ENCODE peak calls at places on chromosomes 5 and 9, in four cellular contexts. One of them, this sample, is unnamed.

GRCh38 chr9:38641985-38642864 is 21.8 kb upstream of the ANKRD18A start:
- DNase-seq in A549: peak
- DNase-seq in GM12878: no peak
- DNase-seq in IMR-90: peak
- DNase-seq in this sample: no peak

GRCh38 chr5:43729846-43730478 is 127.0 kb downstream of the NNT start:
- DNase-seq in IMR-90: peak
- DNase-seq in A549: no peak
- DNase-seq in GM12878: no peak
- DNase-seq in this sample: no peak

GRCh38 chr9:70256123-70256551 is 2.6 kb upstream of the SMC5 start:
- DNase-seq in IMR-90: peak
- DNase-seq in GM12878: no peak
- DNase-seq in A549: no peak
- DNase-seq in this sample: peak

GRCh38 chr5:74149395-74149794 is 491.1 kb downstream of the ENC1 start:
- DNase-seq in A549: no peak
- DNase-seq in GM12878: no peak
- DNase-seq in IMR-90: peak
- DNase-seq in this sample: no peak

GRCh38 chr5:158609729-158610128 is 490.0 kb downstream of the EBF1 start:
- DNase-seq in A549: no peak
- DNase-seq in IMR-90: no peak
- DNase-seq in GM12878: no peak
- DNase-seq in this sample: no peak

GRCh38 chr5:102511666-102512065 is 12.9 kb upstream of the SLCO6A1 start:
- DNase-seq in GM12878: no peak
- DNase-seq in A549: no peak
- DNase-seq in IMR-90: no peak
- DNase-seq in this sample: no peak

GRCh38 chr5:125349432-125349831 is 603.0 kb upstream of the ZNF608 start:
- DNase-seq in IMR-90: peak
- DNase-seq in GM12878: no peak
- DNase-seq in A549: no peak
- DNase-seq in this sample: no peak

GRCh38 chr9:98603821-98604383 is 104.8 kb downstream of the GABBR2 start:
- DNase-seq in A549: no peak
- DNase-seq in IMR-90: peak
- DNase-seq in GM12878: no peak
- DNase-seq in this sample: no peak

GRCh38 chr9:133258061-133259015 is 16.7 kb downstream of the ABO start:
- DNase-seq in A549: no peak
- DNase-seq in IMR-90: no peak
- DNase-seq in GM12878: no peak
- DNase-seq in this sample: peak

GRCh38 chr5:170221319-170221718 is 11.5 kb upstream of the C5orf58 start:
- DNase-seq in IMR-90: peak
- DNase-seq in A549: no peak
- DNase-seq in GM12878: no peak
- DNase-seq in this sample: no peak

GRCh38 chr5:158120760-158121159 is 261.8 kb upstream of the CLINT1 start:
- DNase-seq in IMR-90: no peak
- DNase-seq in GM12878: no peak
- DNase-seq in A549: no peak
- DNase-seq in this sample: no peak

DNA sequence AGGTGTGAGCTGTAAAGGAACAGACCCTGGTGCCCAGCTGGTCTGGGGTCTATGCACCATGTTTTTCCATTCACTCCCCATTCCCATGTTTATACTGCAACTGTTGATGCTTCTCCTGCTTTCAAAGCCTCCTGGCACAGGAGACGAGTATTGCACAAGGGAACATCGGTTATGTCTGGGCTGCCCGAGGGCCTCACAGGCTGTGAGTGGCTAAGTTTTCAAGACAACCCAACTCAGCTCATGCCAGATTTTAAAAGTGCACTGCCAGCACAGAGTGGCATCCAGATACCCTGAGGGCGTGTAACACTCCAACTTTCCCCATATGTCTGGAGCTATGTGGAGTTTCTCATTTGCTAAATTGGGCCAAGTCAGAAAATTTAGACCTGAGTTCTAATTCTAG is 72.9 kb downstream of the FEM1C start:
- DNase-seq in IMR-90: no peak
- DNase-seq in GM12878: no peak
- DNase-seq in A549: no peak
- DNase-seq in this sample: no peak
- TF ChIP-seq ELK1 in IMR-90: no peak
- TF ChIP-seq ELK1 in GM12878: no peak
- TF ChIP-seq ELK1 in A549: no peak
- TF ChIP-seq ELK1 in this sample: no peak

GRCh38 chr9:5448461-5448860 is 1.9 kb upstream of the CD274 start:
- DNase-seq in GM12878: no peak
- DNase-seq in IMR-90: no peak
- DNase-seq in A549: no peak
- DNase-seq in this sample: no peak

GRCh38 chr9:5443845-5444244 is 6.1 kb upstream of the PLGRKT start:
- DNase-seq in A549: no peak
- DNase-seq in IMR-90: no peak
- DNase-seq in GM12878: no peak
- DNase-seq in this sample: no peak

GRCh38 chr9:5447337-5447736 is 3.0 kb upstream of the CD274 start:
- DNase-seq in IMR-90: no peak
- DNase-seq in A549: no peak
- DNase-seq in GM12878: no peak
- DNase-seq in this sample: no peak

GRCh38 chr9:5448016-5448415 is 2.3 kb upstream of the CD274 start:
- DNase-seq in GM12878: no peak
- DNase-seq in A549: no peak
- DNase-seq in IMR-90: no peak
- DNase-seq in this sample: no peak

GRCh38 chr9:5446451-5447236 is 3.7 kb upstream of the CD274 start:
- DNase-seq in A549: no peak
- DNase-seq in GM12878: no peak
- DNase-seq in IMR-90: peak
- DNase-seq in this sample: no peak
- TF ChIP-seq ELK1 in A549: no peak
- TF ChIP-seq ELK1 in GM12878: no peak
- TF ChIP-seq ELK1 in IMR-90: no peak
- TF ChIP-seq ELK1 in this sample: no peak

DNA sequence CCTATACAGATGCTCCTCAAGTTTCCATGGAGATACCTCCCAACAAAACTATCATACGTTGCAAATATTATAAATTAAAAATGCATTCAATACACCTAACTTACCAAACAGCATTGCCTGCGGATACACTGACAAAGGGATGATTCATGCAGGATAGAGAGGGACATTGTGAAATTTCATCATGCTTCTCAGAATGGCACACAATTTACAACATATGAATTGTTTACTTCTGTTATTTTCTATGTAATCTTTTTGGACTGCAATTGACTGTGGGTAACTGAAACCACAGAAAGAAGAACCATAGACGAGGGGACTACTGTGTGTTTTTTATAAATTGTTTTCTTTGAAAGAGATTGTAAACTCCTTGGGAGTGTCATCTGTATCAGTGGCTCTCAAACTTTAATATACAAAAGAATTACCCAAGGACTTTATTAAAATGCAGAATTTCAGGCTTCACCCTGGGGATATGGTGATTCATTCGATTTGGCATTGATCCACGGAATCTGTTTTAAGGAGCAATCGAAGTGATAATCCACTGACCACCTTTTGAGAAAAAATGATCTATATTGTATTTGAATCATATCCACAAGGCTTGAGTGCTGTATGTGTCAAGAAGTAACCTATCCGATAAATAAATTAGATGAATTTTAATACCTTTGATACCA is 146.4 kb downstream of the SGCD start:
- DNase-seq in A549: no peak
- DNase-seq in IMR-90: peak
- DNase-seq in GM12878: no peak
- DNase-seq in this sample: no peak
- TF ChIP-seq ELK1 in A549: no peak
- TF ChIP-seq ELK1 in IMR-90: no peak
- TF ChIP-seq ELK1 in GM12878: no peak
- TF ChIP-seq ELK1 in this sample: no peak

GRCh38 chr9:96884443-96884842 is 30.1 kb upstream of the ZNF782 start:
- DNase-seq in GM12878: no peak
- DNase-seq in A549: peak
- DNase-seq in IMR-90: peak
- DNase-seq in this sample: peak
- TF ChIP-seq ELK1 in GM12878: no peak
- TF ChIP-seq ELK1 in A549: no peak
- TF ChIP-seq ELK1 in IMR-90: no peak
- TF ChIP-seq ELK1 in this sample: no peak

GRCh38 chr5:130773813-130774212 is 391.2 kb downstream of the HINT1 start:
- DNase-seq in GM12878: no peak
- DNase-seq in IMR-90: no peak
- DNase-seq in A549: peak
- DNase-seq in this sample: no peak
- TF ChIP-seq ELK1 in GM12878: no peak
- TF ChIP-seq ELK1 in IMR-90: no peak
- TF ChIP-seq ELK1 in A549: no peak
- TF ChIP-seq ELK1 in this sample: no peak

DNA sequence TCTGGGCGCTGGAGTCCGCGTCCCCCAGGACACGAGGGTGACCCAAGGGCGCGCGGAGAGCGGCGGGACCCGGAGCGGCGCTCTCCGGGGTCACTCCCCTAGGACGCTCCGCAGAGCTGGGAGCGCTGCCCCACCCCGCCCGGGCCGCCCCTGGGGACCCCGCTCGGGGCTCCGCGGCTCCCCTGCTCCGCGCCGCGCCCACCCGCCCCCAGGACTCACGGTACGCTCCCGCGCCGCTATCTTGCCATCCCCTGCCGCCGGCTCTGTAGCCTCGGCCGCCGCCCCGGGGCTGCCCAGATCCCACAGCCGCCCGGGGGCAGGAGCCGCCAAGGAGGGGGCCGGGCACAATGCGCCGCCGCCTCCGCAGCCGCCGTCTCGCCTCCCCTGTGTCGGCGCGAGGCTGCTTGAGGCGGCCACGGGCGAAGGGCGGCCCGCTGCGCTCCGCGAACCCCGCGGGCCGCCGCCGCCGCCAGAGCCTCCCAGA is 289 bp downstream of the LIFR start:
- DNase-seq in A549: peak
- DNase-seq in IMR-90: no peak
- DNase-seq in GM12878: no peak
- DNase-seq in this sample: no peak
- TF ChIP-seq ELK1 in A549: no peak
- TF ChIP-seq ELK1 in IMR-90: no peak
- TF ChIP-seq ELK1 in GM12878: no peak
- TF ChIP-seq ELK1 in this sample: no peak

GRCh38 chr5:154329519-154329918 is 116.3 kb upstream of the SAP30L start:
- DNase-seq in GM12878: no peak
- DNase-seq in IMR-90: no peak
- DNase-seq in A549: no peak
- DNase-seq in this sample: no peak

GRCh38 chr5:154331267-154331666 is 114.5 kb upstream of the SAP30L start:
- DNase-seq in A549: no peak
- DNase-seq in GM12878: no peak
- DNase-seq in IMR-90: no peak
- DNase-seq in this sample: no peak

GRCh38 chr5:154329062-154329461 is 116.7 kb upstream of the SAP30L start:
- DNase-seq in A549: no peak
- DNase-seq in IMR-90: no peak
- DNase-seq in GM12878: no peak
- DNase-seq in this sample: no peak

GRCh38 chr5:154331924-154332323 is 113.9 kb upstream of the SAP30L start:
- DNase-seq in GM12878: no peak
- DNase-seq in IMR-90: no peak
- DNase-seq in A549: no peak
- DNase-seq in this sample: no peak

DNA sequence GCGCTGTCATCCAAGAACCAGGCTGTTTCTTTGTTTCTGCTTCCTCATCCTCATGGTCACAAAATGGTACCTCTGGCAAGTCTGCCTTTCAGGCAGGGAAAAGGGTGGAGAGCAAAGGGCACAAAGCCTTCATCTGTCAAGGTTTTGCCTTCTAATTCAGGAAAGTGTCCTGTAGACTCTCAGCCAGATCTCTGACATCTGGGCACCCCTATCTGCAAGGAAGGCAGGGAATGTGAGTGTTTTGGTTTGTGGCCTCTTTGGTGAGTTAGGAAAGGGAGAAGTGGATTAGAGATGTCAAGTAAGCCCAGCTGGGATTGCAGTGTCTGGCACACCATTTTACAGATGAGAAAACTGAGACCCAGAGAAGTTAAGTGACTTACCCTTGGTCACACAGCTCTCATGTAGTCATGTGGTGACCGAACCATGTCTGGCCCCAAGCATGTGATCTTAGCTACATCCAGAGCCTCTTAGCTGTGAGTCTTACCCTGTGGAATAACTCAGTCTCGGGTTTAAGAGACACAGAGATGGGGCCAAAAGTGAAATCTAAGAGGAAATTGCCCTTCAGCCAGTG is 115.6 kb upstream of the SAP30L start:
- DNase-seq in GM12878: no peak
- DNase-seq in A549: no peak
- DNase-seq in IMR-90: no peak
- DNase-seq in this sample: no peak
- TF ChIP-seq ELK1 in GM12878: no peak
- TF ChIP-seq ELK1 in A549: no peak
- TF ChIP-seq ELK1 in IMR-90: no peak
- TF ChIP-seq ELK1 in this sample: no peak

This sample was measured in K562.